ENCODE peak calls at places on chromosomes 11 and 22, in seven cellular contexts. R, E, S, V, Q, B and J are unnamed samples.

GRCh38 chr22:48824673-48825651 is 1002.7 kb downstream of the BRD1 start:
- DNase-seq in R (no peak), E (no peak), S (no peak), V (no peak), Q (no peak), B (no peak), J (no peak)

GRCh38 chr11:103812680-103813079 is 223.8 kb upstream of the DDI1 start:
- DNase-seq in R (no peak), E (no peak), S (no peak), V (no peak), Q (no peak), B (no peak), J (no peak)

GRCh38 chr11:67524480-67524808 is 1.2 kb upstream of the CABP2 start:
- DNase-seq in R (no peak), E (no peak), S (no peak), V (no peak), Q (no peak), B (no peak), J (no peak)

GRCh38 chr22:26417406-26417805 is 11.7 kb upstream of the ASPHD2 start:
- DNase-seq in R (no peak), E (no peak), S (no peak), V (no peak), Q (no peak), B (no peak), J (no peak)

GRCh38 chr11:2701230-2701629 is 1.4 kb upstream of the KCNQ1OT1 start:
- DNase-seq in R (no peak), E (no peak), S (no peak), V (no peak), Q (peak), B (no peak), J (no peak)

GRCh38 chr11:116132273-116132978 is 628.2 kb upstream of the CADM1 start:
- DNase-seq in R (no peak), E (no peak), S (no peak), V (no peak), Q (no peak), B (no peak), J (no peak)

GRCh38 chr11:103525069-103525468 is 415.8 kb downstream of the DYNC2H1 start:
- DNase-seq in R (peak), E (no peak), S (no peak), V (no peak), Q (no peak), B (no peak), J (no peak)

GRCh38 chr11:68150029-68150428 is 28.8 kb upstream of the CHKA start:
- DNase-seq in R (peak), E (peak), S (no peak), V (peak), Q (peak), B (no peak), J (no peak)

GRCh38 chr11:19714387-19715363 is 2.0 kb downstream of the NAV2 start:
- DNase-seq in R (peak), E (no peak), S (no peak), V (peak), Q (no peak), B (no peak), J (no peak)

GRCh38 chr11:12900496-12900895 is 108.6 kb upstream of the RASSF10 start:
- DNase-seq in R (peak), E (no peak), S (no peak), V (no peak), Q (peak), B (no peak), J (peak)

GRCh38 chr11:8100151-8100550 is 19.1 kb downstream of the TUB start:
- DNase-seq in R (no peak), E (no peak), S (no peak), V (no peak), Q (no peak), B (no peak), J (no peak)

GRCh38 chr11:130892847-130893246 is 23.4 kb downstream of the SNX19 start:
- DNase-seq in R (no peak), E (no peak), S (no peak), V (no peak), Q (no peak), B (no peak), J (no peak)

GRCh38 chr11:65172600-65172999 is 2.6 kb downstream of the SPDYC start:
- DNase-seq in R (no peak), E (no peak), S (no peak), V (no peak), Q (no peak), B (no peak), J (no peak)

GRCh38 chr11:80390546-80390945 is 949.7 kb upstream of the TENM4 start:
- DNase-seq in R (no peak), E (no peak), S (no peak), V (no peak), Q (no peak), B (no peak), J (no peak)

GRCh38 chr11:132623496-132623895 is 908.8 kb downstream of the OPCML start:
- DNase-seq in R (no peak), E (no peak), S (no peak), V (no peak), Q (no peak), B (no peak), J (no peak)

GRCh38 chr22:19176175-19176630 is 2.3 kb downstream of the SLC25A1 start:
- DNase-seq in R (no peak), E (no peak), S (no peak), V (no peak), Q (no peak), B (no peak), J (no peak)

GRCh38 chr11:13168281-13168680 is 109.3 kb upstream of the BMAL1 start:
- DNase-seq in R (no peak), E (no peak), S (no peak), V (no peak), Q (no peak), B (no peak), J (no peak)

GRCh38 chr11:38006466-38006865 is 1408.4 kb upstream of the RAG2 start:
- DNase-seq in R (no peak), E (no peak), S (no peak), V (no peak), Q (no peak), B (no peak), J (no peak)

GRCh38 chr11:32081129-32081641 is 9.7 kb upstream of the RCN1 start:
- DNase-seq in R (peak), E (no peak), S (no peak), V (no peak), Q (peak), B (no peak), J (no peak)

GRCh38 chr22:38694049-38694448 is 6.7 kb downstream of the JOSD1 start:
- DNase-seq in R (no peak), E (no peak), S (no peak), V (no peak), Q (peak), B (no peak), J (no peak)

GRCh38 chr11:48007677-48008076 is 27.3 kb downstream of the PTPRJ start:
- DNase-seq in R (no peak), E (no peak), S (no peak), V (no peak), Q (no peak), B (no peak), J (no peak)

GRCh38 chr22:42330953-42331525 is 60.6 kb upstream of the TCF20 start:
- DNase-seq in R (no peak), E (no peak), S (no peak), V (no peak), Q (no peak), B (no peak), J (no peak)

GRCh38 chr11:78420796-78421209 is 3.2 kb upstream of the GAB2 start:
- DNase-seq in R (peak), E (no peak), S (no peak), V (no peak), Q (no peak), B (no peak), J (no peak)

GRCh38 chr11:134282121-134283045 is 6.2 kb downstream of the GLB1L3 start:
- DNase-seq in R (no peak), E (no peak), S (no peak), V (no peak), Q (no peak), B (no peak), J (no peak)

GRCh38 chr11:67118059-67118766 is 850 bp upstream of the KDM2A start:
- DNase-seq in R (no peak), E (no peak), S (no peak), V (no peak), Q (no peak), B (no peak), J (peak)

GRCh38 chr22:45468872-45469572 is 33.7 kb upstream of the FBLN1 start:
- DNase-seq in R (peak), E (no peak), S (no peak), V (no peak), Q (no peak), B (no peak), J (no peak)

GRCh38 chr11:11237433-11237832 is 115.6 kb downstream of the CSNK2A3 start:
- DNase-seq in R (no peak), E (no peak), S (no peak), V (no peak), Q (no peak), B (no peak), J (no peak)

GRCh38 chr11:85875505-85875904 is 20.3 kb downstream of the CCDC83 start:
- DNase-seq in R (peak), E (no peak), S (no peak), V (no peak), Q (no peak), B (no peak), J (peak)

GRCh38 chr11:125773516-125773915 is 5.1 kb downstream of the PATE2 start:
- DNase-seq in R (no peak), E (no peak), S (no peak), V (no peak), Q (no peak), B (no peak), J (no peak)

GRCh38 chr22:25628494-25628893 is 64.0 kb downstream of the GRK3 start:
- DNase-seq in R (no peak), E (no peak), S (no peak), V (no peak), Q (no peak), B (no peak), J (no peak)

GRCh38 chr22:44365832-44366231 is 53.1 kb upstream of the SHISAL1 start:
- DNase-seq in R (no peak), E (no peak), S (no peak), V (no peak), Q (no peak), B (no peak), J (no peak)

GRCh38 chr11:65311197-65311631 is 3.5 kb upstream of the CDC42EP2 start:
- DNase-seq in R (no peak), E (no peak), S (no peak), V (no peak), Q (no peak), B (no peak), J (no peak)

GRCh38 chr11:48087974-48088681 is 107.8 kb downstream of the PTPRJ start:
- DNase-seq in R (no peak), E (no peak), S (no peak), V (no peak), Q (peak), B (no peak), J (no peak)

GRCh38 chr11:16862733-16863132 is 124.3 kb downstream of the C11orf58 start:
- DNase-seq in R (no peak), E (no peak), S (no peak), V (peak), Q (no peak), B (no peak), J (no peak)

GRCh38 chr11:125593113-125593761 is 585 bp downstream of the STT3A start:
- DNase-seq in R (peak), E (no peak), S (peak), V (peak), Q (peak), B (no peak), J (peak)

GRCh38 chr11:15886866-15887265 is 469.5 kb downstream of the SOX6 start:
- DNase-seq in R (peak), E (no peak), S (no peak), V (no peak), Q (no peak), B (no peak), J (no peak)

GRCh38 chr11:95108671-95109551 is 19.3 kb downstream of the ENDOD1 start:
- DNase-seq in R (peak), E (no peak), S (no peak), V (peak), Q (no peak), B (no peak), J (no peak)

GRCh38 chr11:95104121-95104830 is 14.6 kb downstream of the ENDOD1 start:
- DNase-seq in R (no peak), E (no peak), S (no peak), V (no peak), Q (no peak), B (no peak), J (no peak)

GRCh38 chr11:95104916-95105315 is 15.3 kb downstream of the ENDOD1 start:
- DNase-seq in R (no peak), E (no peak), S (no peak), V (no peak), Q (no peak), B (no peak), J (no peak)

GRCh38 chr11:95111923-95112540 is 22.4 kb downstream of the ENDOD1 start:
- DNase-seq in R (no peak), E (no peak), S (no peak), V (no peak), Q (no peak), B (no peak), J (no peak)

DNA sequence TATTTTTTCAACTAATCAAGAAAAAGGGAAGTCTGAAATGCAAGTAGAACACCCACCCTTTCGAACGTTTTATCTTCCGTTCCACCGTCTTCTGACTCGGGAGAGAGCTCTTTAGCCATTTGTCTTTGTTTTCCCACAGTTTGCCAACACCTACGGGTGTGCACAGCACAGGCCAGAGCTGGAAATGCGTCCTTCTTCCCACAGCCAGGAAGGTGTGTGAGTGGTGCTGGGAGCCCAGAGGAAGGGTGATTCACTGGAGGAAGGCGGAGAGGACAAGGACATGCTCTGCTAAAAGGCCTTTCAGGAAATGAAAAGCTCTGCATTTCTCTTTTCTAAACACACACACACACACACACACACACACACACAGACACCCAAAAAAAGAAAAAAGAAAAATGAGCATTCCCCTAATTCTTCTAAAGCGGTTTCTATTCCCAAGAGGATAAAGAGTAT is 18.5 kb downstream of the ENDOD1 start:
- DNase-seq in R (peak), E (no peak), S (no peak), V (no peak), Q (no peak), B (no peak), J (peak)
- TF ChIP-seq RAD21 in R (no peak), E (no peak), S (no peak), V (no peak), Q (no peak), B (no peak), J (no peak)

DNA sequence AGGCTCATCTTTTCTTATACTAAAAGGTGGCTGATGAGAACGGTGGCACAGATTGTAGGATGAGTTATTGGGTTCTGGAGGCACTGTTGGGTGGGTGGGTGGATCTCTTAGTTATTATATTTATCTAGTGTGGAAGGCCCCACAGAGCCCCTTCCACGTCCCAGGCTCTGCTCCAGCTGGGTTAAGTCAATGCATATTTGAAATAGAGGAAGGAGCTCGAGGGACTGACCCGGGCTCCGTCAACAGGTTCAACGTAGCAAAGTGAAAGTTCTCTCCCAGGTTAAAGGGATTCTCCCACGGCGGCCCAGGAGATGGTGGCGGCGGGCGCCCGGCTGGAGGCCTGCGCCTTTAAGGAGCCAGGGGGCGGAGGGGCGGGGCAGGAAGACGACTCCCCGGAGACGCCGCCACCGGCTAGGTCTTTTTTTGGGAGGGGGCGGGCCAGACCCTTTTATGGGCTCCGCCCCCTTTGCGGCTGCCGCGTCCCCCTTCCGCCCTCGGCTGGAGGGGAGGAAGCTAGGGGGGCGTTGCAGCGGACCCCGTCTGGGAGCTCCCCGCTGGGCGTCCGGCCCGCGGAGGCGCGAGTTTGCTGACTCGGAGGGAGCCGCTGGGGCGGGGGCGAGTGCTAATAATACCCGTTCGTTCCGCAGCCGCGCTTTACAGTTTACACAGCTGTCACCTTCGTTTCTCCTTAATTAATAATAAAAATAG is 1.5 kb upstream of the INPPL1 start:
- DNase-seq in R (peak), E (peak), S (peak), V (peak), Q (peak), B (peak), J (peak)
- TF ChIP-seq POLR2A in R (no peak), E (no peak), S (no peak), V (peak), Q (peak), B (peak), J (no peak)

DNA sequence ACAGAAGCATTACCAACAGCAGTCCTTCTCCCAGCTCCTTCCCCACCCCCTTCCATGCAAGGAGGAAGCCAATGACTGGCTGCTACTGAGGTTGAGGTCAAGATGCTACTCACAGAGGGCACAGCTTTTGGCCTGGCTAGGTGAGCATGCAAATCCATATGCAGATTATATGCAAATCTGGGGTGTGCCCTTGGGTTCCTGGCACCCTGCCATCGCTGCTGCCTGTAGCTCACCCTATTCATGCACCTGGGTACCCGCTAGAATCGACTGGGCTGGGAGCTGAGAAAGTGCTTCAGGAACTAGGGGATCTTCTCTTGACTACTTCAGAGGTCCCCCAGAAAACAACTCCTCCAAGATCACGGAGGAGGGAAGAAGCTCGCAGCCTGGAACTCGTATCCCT is 4.0 kb downstream of the DSCAML1 start:
- DNase-seq in R (no peak), E (no peak), S (no peak), V (no peak), Q (no peak), B (no peak), J (no peak)
- TF ChIP-seq RAD21 in R (no peak), E (no peak), S (no peak), V (no peak), Q (no peak), B (no peak), J (no peak)

GRCh38 chr22:37109242-37109917 is at the start of gene TMPRSS6:
- DNase-seq in R (no peak), E (no peak), S (no peak), V (no peak), Q (peak), B (no peak), J (no peak)
- TF ChIP-seq POLR2A in R (no peak), E (no peak), S (no peak), V (no peak), Q (no peak), B (no peak), J (no peak)

DNA sequence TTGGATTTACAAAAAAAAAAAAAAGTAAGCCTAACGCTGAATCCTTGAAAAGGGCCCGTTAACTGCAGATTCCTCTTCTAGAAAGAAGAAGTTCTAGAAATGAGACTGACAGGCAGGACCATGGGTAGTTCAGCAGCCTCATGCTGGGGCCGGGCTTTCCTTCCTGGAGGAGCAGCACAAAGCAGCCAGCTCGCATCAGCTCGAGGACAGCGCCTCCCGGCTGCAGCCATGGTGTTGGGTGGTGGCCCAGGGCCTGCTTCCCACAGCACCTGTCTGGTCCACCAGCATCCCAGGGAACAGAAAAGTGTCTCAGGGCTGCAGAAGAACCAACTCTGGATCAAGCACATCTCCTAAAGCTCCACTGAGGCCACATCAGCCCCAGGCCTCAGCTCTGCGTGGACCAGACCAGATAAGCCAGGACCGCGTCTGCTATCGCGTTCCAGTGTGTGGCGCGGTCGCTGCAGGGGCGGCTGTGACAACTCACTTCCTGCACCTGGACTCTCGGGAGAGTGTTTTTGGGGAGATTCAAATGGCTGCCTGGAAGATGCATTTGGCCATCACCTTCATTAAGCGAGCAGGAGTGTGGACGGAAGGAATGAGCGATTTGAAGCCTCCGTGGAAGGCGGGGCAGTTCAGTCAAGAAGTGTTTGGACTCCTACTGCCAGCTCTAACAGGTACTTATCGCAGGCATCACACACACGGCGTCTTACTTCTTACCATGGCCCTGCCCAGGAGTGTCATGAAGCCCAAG is 53.5 kb downstream of the MYH9 start:
- DNase-seq in R (no peak), E (no peak), S (no peak), V (peak), Q (no peak), B (no peak), J (no peak)
- TF ChIP-seq RAD21 in R (no peak), E (peak), S (no peak), V (peak), Q (no peak), B (no peak), J (no peak)

GRCh38 chr11:129066229-129066628 is 123.6 kb upstream of the TP53AIP1 start:
- DNase-seq in R (no peak), E (no peak), S (no peak), V (no peak), Q (no peak), B (no peak), J (no peak)
- TF ChIP-seq POLR2A in R (no peak), E (no peak), S (no peak), V (no peak), Q (no peak), B (no peak), J (no peak)